ENCODE peak calls at places on chromosomes 5 and 9, in eight cellular contexts. D is neural progenitor cell, S is Karpas-422, Z is HCT116, F is endothelial cell of umbilical vein, J is mammary epithelial cell, P is H9, U is GM23248. E is an unnamed sample.
A peak's percentile ranks its signal among the peaks of the same experiment; 100 is the strongest.

GRCh38 chr9:129455151-129455995 is 165.5 kb downstream of the C9orf50 start:
- DNase-seq in D (no peak), S (no peak), Z (no peak), F (no peak), J (no peak), P (no peak), U (peak; percentile 45), E (no peak)

GRCh38 chr9:114626415-114627029 is 15.4 kb downstream of the TMEM268 start:
- DNase-seq in D (no peak), S (no peak), Z (no peak), F (no peak), J (no peak), P (no peak), U (no peak), E (no peak)

GRCh38 chr5:31291323-31291854 is 97.9 kb downstream of the CDH6 start:
- DNase-seq in D (peak; percentile 14), S (no peak), Z (no peak), F (no peak), J (no peak), P (peak; percentile 58), U (peak; percentile 13), E (peak; percentile 21)

GRCh38 chr5:72921886-72922285 is 34.0 kb upstream of the FCHO2 start:
- DNase-seq in D (no peak), S (no peak), Z (no peak), F (no peak), J (no peak), P (no peak), U (peak; percentile 26), E (no peak)

GRCh38 chr5:101653996-101654395 is 642.1 kb downstream of the SLCO4C1 start:
- DNase-seq in D (no peak), S (no peak), Z (no peak), F (no peak), J (no peak), P (no peak), U (no peak), E (no peak)

GRCh38 chr9:136572003-136572595 is 26.3 kb upstream of the NOTCH1 start:
- DNase-seq in D (peak; percentile 98), S (no peak), Z (no peak), F (no peak), J (no peak), P (peak; percentile 97), U (no peak), E (peak; percentile 99)

GRCh38 chr5:148905541-148905940 is 79.1 kb downstream of the ADRB2 start:
- DNase-seq in D (no peak), S (no peak), Z (no peak), F (no peak), J (no peak), P (no peak), U (no peak), E (no peak)

GRCh38 chr9:82475584-82476328 is 487.2 kb downstream of the SPATA31D1 start:
- DNase-seq in D (no peak), S (no peak), Z (no peak), F (no peak), J (no peak), P (no peak), U (no peak), E (no peak)

GRCh38 chr9:27247756-27248155 is 49.2 kb downstream of the EQTN start:
- DNase-seq in D (peak; percentile 71), S (peak; percentile 83), Z (peak; percentile 43), F (peak; percentile 47), J (peak; percentile 56), P (peak; percentile 67), U (peak; percentile 63), E (peak; percentile 64)

GRCh38 chr9:117002686-117003085 is 315.6 kb downstream of the TRIM32 start:
- DNase-seq in D (no peak), S (no peak), Z (no peak), F (no peak), J (no peak), P (no peak), U (no peak), E (no peak)

GRCh38 chr9:20271107-20271506 is 351.2 kb downstream of the MLLT3 start:
- DNase-seq in D (no peak), S (peak; percentile 46), Z (no peak), F (no peak), J (no peak), P (no peak), U (peak; percentile 4), E (no peak)

GRCh38 chr5:25544652-25545249 is 900.0 kb upstream of the CDH10 start:
- DNase-seq in D (peak; percentile 73), S (peak; percentile 82), Z (peak; percentile 0), F (no peak), J (peak; percentile 4), P (peak; percentile 72), U (peak; percentile 5), E (peak; percentile 86)

GRCh38 chr5:74409166-74409706 is 231.3 kb downstream of the ENC1 start:
- DNase-seq in D (no peak), S (no peak), Z (no peak), F (no peak), J (no peak), P (no peak), U (no peak), E (no peak)

GRCh38 chr5:9157020-9157419 is 388.9 kb downstream of the SEMA5A start:
- DNase-seq in D (no peak), S (no peak), Z (no peak), F (no peak), J (no peak), P (no peak), U (no peak), E (peak; percentile 6)

GRCh38 chr9:96871176-96871575 is 16.9 kb upstream of the ZNF782 start:
- DNase-seq in D (no peak), S (no peak), Z (no peak), F (no peak), J (peak; percentile 65), P (no peak), U (peak; percentile 43), E (no peak)
- H3K9ac ChIP-seq in D (no peak overlapping the region), S (no peak overlapping the region), Z (no peak overlapping the region), F (no peak overlapping the region), J (no peak overlapping the region), P (no peak overlapping the region), U (no peak overlapping the region), E (no peak overlapping the region)

GRCh38 chr5:140637722-140638473 is 1.4 kb upstream of the TMCO6 start:
- DNase-seq in D (no peak), S (no peak), Z (no peak), F (no peak), J (no peak), P (no peak), U (no peak), E (peak; percentile 21)

GRCh38 chr5:140639093-140639821 is at the start of gene TMCO6:
- DNase-seq in D (peak; percentile 98), S (peak; percentile 97), Z (peak; percentile 73), F (peak; percentile 96), J (peak; percentile 92), P (peak; percentile 96), U (peak; percentile 99), E (peak; percentile 97)

GRCh38 chr5:140641716-140642115 is 2.5 kb downstream of the TMCO6 start:
- DNase-seq in D (no peak), S (no peak), Z (no peak), F (no peak), J (no peak), P (no peak), U (no peak), E (no peak)

GRCh38 chr5:140647042-140647341 is 438 bp downstream of the NDUFA2 start:
- DNase-seq in D (no peak), S (no peak), Z (no peak), F (peak; percentile 10), J (no peak), P (no peak), U (peak; percentile 54), E (no peak)

DNA sequence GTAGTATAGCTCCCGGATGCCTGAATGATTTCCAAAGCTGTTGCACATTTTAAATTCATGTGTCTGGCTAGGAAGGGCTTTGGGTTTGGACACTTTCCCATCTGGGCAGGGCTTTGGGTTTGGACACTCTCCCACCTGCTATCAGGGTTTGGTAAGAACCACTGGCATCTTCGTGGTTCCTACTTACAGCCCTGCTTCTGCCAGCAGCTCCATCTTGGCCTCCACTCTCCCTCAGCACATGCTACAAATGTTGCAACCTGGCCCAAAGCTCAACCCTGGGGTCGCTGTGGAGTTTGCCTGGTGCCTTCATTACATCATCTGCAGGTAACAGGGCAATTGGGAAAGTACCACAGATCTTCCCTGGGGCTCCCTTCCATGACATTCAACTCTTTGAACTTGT is 3.5 kb downstream of the TMCO6 start:
- DNase-seq in D (no peak), S (peak; percentile 35), Z (no peak), F (no peak), J (no peak), P (no peak), U (peak; percentile 67), E (no peak)
- H3K79me2 ChIP-seq in D (peaks cover 44% of the 10 kb centered on the region), S (peaks cover 56% of the 10 kb centered on the region), Z (peaks cover 39% of the 10 kb centered on the region), F (peaks cover 17% of the 10 kb centered on the region), J (peaks cover 39% of the 10 kb centered on the region), P (no peaks in the 10 kb centered on the region), U (peaks cover 58% of the 10 kb centered on the region), E (peaks cover 12% of the 10 kb centered on the region)

GRCh38 chr9:130842547-130842946 is 7.5 kb downstream of the ABL1 start:
- DNase-seq in D (peak; percentile 47), S (no peak), Z (no peak), F (no peak), J (no peak), P (no peak), U (no peak), E (no peak)

GRCh38 chr9:130843049-130843908 is 8.2 kb downstream of the ABL1 start:
- DNase-seq in D (no peak), S (no peak), Z (no peak), F (no peak), J (no peak), P (no peak), U (no peak), E (no peak)

GRCh38 chr9:130845901-130846381 is 10.9 kb downstream of the ABL1 start:
- DNase-seq in D (peak; percentile 38), S (no peak), Z (no peak), F (peak; percentile 73), J (no peak), P (no peak), U (peak; percentile 81), E (no peak)

GRCh38 chr9:130845254-130845653 is 10.2 kb downstream of the ABL1 start:
- DNase-seq in D (no peak), S (no peak), Z (no peak), F (no peak), J (no peak), P (no peak), U (no peak), E (no peak)

GRCh38 chr9:130844028-130844427 is 9.0 kb downstream of the ABL1 start:
- DNase-seq in D (no peak), S (peak; percentile 22), Z (no peak), F (no peak), J (no peak), P (no peak), U (no peak), E (no peak)
- H3K4me1 ChIP-seq in D (peaks cover 48% of the 10 kb centered on the region), S (peaks cover 11% of the 10 kb centered on the region), Z (peaks cover 45% of the 10 kb centered on the region), F (peaks cover 64% of the 10 kb centered on the region), J (peaks cover 35% of the 10 kb centered on the region), P (peaks cover 7% of the 10 kb centered on the region), U (peaks cover 77% of the 10 kb centered on the region), E (peaks cover 11% of the 10 kb centered on the region)

GRCh38 chr5:17373406-17374110 is 124.5 kb upstream of the TAF11L2 start:
- DNase-seq in D (no peak), S (peak; percentile 69), Z (no peak), F (no peak), J (no peak), P (no peak), U (peak; percentile 19), E (no peak)
- H3K9ac ChIP-seq in D (no peak overlapping the region), S (peak overlapping the region; percentile 61), Z (no peak overlapping the region), F (no peak overlapping the region), J (no peak overlapping the region), P (no peak overlapping the region), U (no peak overlapping the region), E (no peak overlapping the region)

GRCh38 chr9:93492327-93492726 is 38.9 kb upstream of the FAM120AOS start:
- DNase-seq in D (peak; percentile 16), S (no peak), Z (no peak), F (no peak), J (no peak), P (no peak), U (no peak), E (no peak)
- H3K79me2 ChIP-seq in D (peaks cover 4% of the 10 kb centered on the region), S (peaks cover 97% of the 10 kb centered on the region), Z (peaks cover 99% of the 10 kb centered on the region), F (peaks cover 90% of the 10 kb centered on the region), J (peaks cover 97% of the 10 kb centered on the region), P (no peaks in the 10 kb centered on the region), U (peaks cover 100% of the 10 kb centered on the region), E (peaks cover 9% of the 10 kb centered on the region)

E was measured in mesendoderm.